ENCODE peak calls at places on chromosomes 13 and 19, in eight cellular contexts. S is activated T-helper 1 cell treated with Interleukin-2 at 50 U/mL for 16 hours; O is breast epithelium; Y is midbrain; C is ascending aorta; P is heart right ventricle; L is stimulated activated CD8-positive, alpha-beta memory T cell treated with anti-CD3 and anti-CD28 coated beads, Interleukin-7, amount 100 ng/mL, for 1 hour; V is stimulated activated CD4-positive, alpha-beta T cell treated with anti-CD3 and anti-CD28 coated beads, Interleukin-15, amount 100 ng/mL, for 1 hour. R is an unnamed sample.

GRCh38 chr19:23118400-23118799 is 1.6 kb downstream of the ZNF730 start:
- DNase-seq in S (no peak), O (no peak), Y (no peak), C (no peak), P (no peak), L (no peak), V (no peak), R (no peak)

GRCh38 chr13:28429685-28430290 is 65.1 kb downstream of the FLT1 start:
- DNase-seq in S (no peak), O (no peak), Y (no peak), C (no peak), P (no peak), L (no peak), V (no peak), R (no peak)

GRCh38 chr13:48230541-48230940 is 2.5 kb upstream of the ITM2B start:
- DNase-seq in S (no peak), O (no peak), Y (no peak), C (no peak), P (no peak), L (no peak), V (no peak), R (no peak)

GRCh38 chr13:40681341-40682051 is 15.1 kb upstream of the FOXO1 start:
- DNase-seq in S (no peak), O (no peak), Y (no peak), C (no peak), P (no peak), L (no peak), V (no peak), R (no peak)

GRCh38 chr19:409006-409514 is at the start of gene C2CD4C:
- DNase-seq in S (no peak), O (peak; percentile 48), Y (no peak), C (peak; percentile 60), P (no peak), L (no peak), V (no peak), R (peak; percentile 91)

GRCh38 chr19:48739835-48740704 is at the start of gene RASIP1:
- DNase-seq in S (no peak), O (no peak), Y (no peak), C (no peak), P (peak; percentile 73), L (no peak), V (no peak), R (no peak)

GRCh38 chr19:19372656-19373416 is 32.6 kb upstream of the GATAD2A start:
- DNase-seq in S (no peak), O (no peak), Y (peak; percentile 32), C (peak; percentile 81), P (peak; percentile 64), L (no peak), V (no peak), R (peak; percentile 92)

GRCh38 chr19:50204811-50205675 is 1.6 kb downstream of the MYH14 start:
- DNase-seq in S (no peak), O (peak; percentile 84), Y (peak; percentile 7), C (no peak), P (peak; percentile 71), L (no peak), V (no peak), R (peak; percentile 91)

GRCh38 chr19:19649580-19649995 is 6.1 kb upstream of the GMIP start:
- DNase-seq in S (no peak), O (no peak), Y (no peak), C (no peak), P (no peak), L (no peak), V (no peak), R (peak; percentile 74)

GRCh38 chr19:2239771-2240770 is 3.4 kb downstream of the SF3A2 start:
- DNase-seq in S (no peak), O (no peak), Y (no peak), C (no peak), P (no peak), L (no peak), V (no peak), R (peak; percentile 32)

GRCh38 chr13:99656843-99657506 is 155.7 kb downstream of the TM9SF2 start:
- DNase-seq in S (no peak), O (no peak), Y (no peak), C (no peak), P (no peak), L (no peak), V (no peak), R (no peak)

GRCh38 chr19:10568444-10568825 is 344 bp downstream of the CDKN2D start:
- DNase-seq in S (no peak), O (peak; percentile 63), Y (no peak), C (no peak), P (no peak), L (no peak), V (no peak), R (peak; percentile 57)

R was measured in upper lobe of left lung.